ENCODE peak calls at places on chromosome 19, in four cellular contexts. W is esophagus squamous epithelium, S is fibroblast of lung, V is pancreas. G is an unnamed sample. For H3K27me3, the result is how much of the 10 kb centered on the place peaks cover.

GRCh38 chr19:900302-901111 is 7.2 kb downstream of the RNU6-9 start:
- DNase-seq in W (no peak), S (no peak), V (no peak), G (no peak)

GRCh38 chr19:3201911-3202310 is 16.2 kb downstream of the NCLN start:
- DNase-seq in V (no peak), S (no peak), W (no peak), G (no peak)

GRCh38 chr19:58212336-58213074 is 16.2 kb upstream of the ZNF544 start:
- DNase-seq in W (no peak), S (no peak), V (no peak), G (no peak)

GRCh38 chr19:11480081-11480926 is 542 bp downstream of the ELAVL3 start:
- DNase-seq in V (no peak), W (no peak), S (no peak), G (no peak)

GRCh38 chr19:11480927-11481776 is at the start of gene ELAVL3:
- DNase-seq in W (no peak), S (no peak), V (no peak), G (no peak)

GRCh38 chr19:44741258-44741731 is 7.2 kb upstream of the BCL3 start:
- DNase-seq in W (no peak), V (no peak), S (peak), G (no peak)

GRCh38 chr19:21677696-21678418 is 89.5 kb downstream of the ZNF100 start:
- DNase-seq in W (no peak), S (no peak), V (peak), G (no peak)

GRCh38 chr19:16899566-16900075 is 10.8 kb downstream of the F2RL3 start:
- DNase-seq in S (no peak), W (no peak), V (no peak), G (no peak)

GRCh38 chr19:13459351-13459750 is 46.9 kb downstream of the CACNA1A start:
- DNase-seq in S (no peak), V (no peak), W (no peak), G (no peak)

GRCh38 chr19:55116232-55117062 is 990 bp downstream of the PPP1R12C start:
- DNase-seq in V (peak), W (no peak), S (peak), G (no peak)

GRCh38 chr19:55300821-55301458 is 17.1 kb downstream of the BRSK1 start:
- DNase-seq in S (no peak), W (no peak), V (no peak), G (no peak)

GRCh38 chr19:45140144-45140503 is 20.7 kb downstream of the NKPD1 start:
- DNase-seq in V (no peak), W (no peak), S (no peak), G (no peak)

GRCh38 chr19:362683-363082 is 18.1 kb upstream of the MIER2 start:
- DNase-seq in S (no peak), V (no peak), W (no peak), G (no peak)

GRCh38 chr19:22617614-22618325 is 16.4 kb upstream of the ZNF492 start:
- DNase-seq in S (no peak), W (no peak), V (no peak), G (no peak)

GRCh38 chr19:3068071-3068470 is 5.8 kb upstream of the TLE5 start:
- DNase-seq in W (no peak), S (no peak), V (no peak), G (no peak)

GRCh38 chr19:40559394-40559793 is 17.3 kb upstream of the SHKBP1 start:
- DNase-seq in W (no peak), S (no peak), V (no peak), G (no peak)
- H3K27me3 ChIP-seq in W (under half), S (under half), V (under half), G (under half)

GRCh38 chr19:46190489-46190888 is 39.1 kb upstream of the IGFL1 start:
- DNase-seq in S (no peak), V (no peak), W (no peak), G (no peak)
- H3K27me3 ChIP-seq in S (under half), V (under half), W (under half), G (under half)

DNA sequence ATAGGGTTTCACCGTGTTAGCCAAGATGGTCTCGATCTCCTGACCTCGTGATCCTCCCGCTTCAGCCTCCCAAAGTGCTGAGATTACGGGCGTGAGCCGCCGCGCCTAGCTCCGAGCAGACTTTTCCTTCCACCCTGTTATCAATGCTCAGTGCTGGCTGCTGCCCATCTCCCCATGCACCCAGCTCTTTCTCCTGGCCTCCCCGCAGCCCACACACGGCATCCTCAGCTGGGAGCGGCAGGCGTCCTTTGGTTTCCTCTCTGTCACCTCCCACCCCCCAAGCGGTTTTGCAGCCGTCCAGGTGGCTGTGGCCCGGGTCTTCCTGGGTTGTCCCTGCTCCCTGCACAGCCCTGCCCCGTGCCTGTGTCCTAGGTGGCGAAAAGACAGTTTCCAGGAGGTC is 12.1 kb downstream of the PRR22 start:
- DNase-seq in W (no peak), S (no peak), V (no peak), G (no peak)
- H3K27me3 ChIP-seq in W (under half), S (under half), V (under half), G (under half)

DNA sequence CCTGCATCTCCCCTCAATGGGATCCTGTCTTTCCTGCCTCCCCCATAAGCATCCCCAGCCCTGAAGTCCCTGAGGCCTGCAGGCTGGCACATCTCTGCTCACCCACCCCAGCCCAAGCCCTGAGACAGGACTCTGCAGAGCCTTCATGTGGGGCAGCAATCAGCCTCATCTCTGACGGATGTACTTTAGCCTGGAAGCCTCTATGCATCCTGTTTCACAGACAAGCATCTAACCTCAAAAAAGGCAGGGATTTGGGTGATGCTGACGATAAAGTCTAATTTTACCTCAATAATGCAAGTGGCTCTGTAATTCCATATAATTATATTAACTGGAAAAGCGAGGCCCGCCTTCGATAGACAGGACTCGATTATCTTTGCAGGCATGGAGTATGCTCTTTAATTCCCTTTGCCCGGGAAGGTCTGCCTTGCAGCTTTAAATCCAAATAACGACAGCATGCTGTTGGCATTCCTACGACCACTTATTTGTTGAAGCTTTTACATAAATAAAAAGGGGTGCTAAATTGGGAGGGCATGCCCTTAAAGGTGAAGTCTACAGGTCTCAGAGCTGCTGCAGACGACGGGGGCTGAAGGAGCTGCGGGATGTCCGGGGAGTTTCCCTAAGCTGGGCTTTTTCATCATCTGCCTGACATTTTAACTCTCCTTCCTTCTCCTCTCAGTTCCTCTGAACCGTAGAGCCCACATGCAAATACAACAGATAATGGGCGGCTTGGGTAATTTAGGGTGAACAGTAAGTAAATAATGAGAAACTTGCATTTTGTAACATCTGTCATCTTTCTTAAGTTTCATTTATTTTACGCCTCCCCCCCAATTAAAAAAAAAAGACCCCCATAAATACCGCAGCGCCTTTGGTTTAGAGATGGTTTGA is 211.5 kb downstream of the URI1 start:
- DNase-seq in W (no peak), S (no peak), V (no peak), G (no peak)
- H3K27me3 ChIP-seq in W (under half), S (under half), V (under half), G (under half)

DNA sequence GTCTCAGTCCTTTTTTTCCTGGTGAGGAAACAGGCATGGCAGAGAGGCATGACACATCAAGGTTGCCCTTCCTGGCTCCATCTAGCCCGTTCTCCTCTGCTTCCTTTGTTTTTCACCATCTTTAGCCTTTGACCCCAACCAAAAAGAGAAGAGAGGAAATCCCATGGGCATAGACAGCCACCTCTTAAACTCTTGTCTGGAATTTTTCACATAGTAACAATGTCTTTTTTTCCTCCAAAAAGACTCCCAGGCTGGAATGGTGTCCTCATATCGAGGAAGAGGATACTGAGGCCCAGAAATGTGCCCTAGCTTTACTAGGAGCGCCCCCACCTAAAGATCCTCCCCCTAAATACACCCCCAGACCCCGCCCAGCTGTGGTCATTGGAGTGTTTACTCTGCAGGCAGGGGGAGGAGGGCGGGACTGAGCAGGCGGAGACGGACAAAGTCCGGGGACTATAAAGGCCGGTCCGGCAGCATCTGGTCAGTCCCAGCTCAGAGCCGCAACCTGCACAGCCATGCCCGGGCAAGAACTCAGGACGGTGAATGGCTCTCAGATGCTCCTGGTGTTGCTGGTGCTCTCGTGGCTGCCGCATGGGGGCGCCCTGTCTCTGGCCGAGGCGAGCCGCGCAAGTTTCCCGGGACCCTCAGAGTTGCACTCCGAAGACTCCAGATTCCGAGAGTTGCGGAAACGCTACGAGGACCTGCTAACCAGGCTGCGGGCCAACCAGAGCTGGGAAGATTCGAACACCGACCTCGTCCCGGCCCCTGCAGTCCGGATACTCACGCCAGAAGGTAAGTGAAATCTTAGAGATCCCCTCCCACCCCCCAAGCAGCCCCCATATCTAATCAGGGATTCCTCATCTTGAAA is at the start of gene GDF15:
- DNase-seq in V (peak), W (no peak), S (peak), G (no peak)
- H3K27me3 ChIP-seq in V (under half), W (under half), S (under half), G (under half)

GRCh38 chr19:42172261-42172660 is 40.0 kb upstream of the POU2F2 start:
- DNase-seq in S (no peak), W (no peak), V (no peak), G (no peak)

GRCh38 chr19:42173695-42174094 is 41.4 kb upstream of the POU2F2 start:
- DNase-seq in W (no peak), S (no peak), V (no peak), G (no peak)

GRCh38 chr19:42175952-42176648 is 41.4 kb downstream of the DEDD2 start:
- DNase-seq in V (no peak), S (peak), W (no peak), G (no peak)

GRCh38 chr19:42175335-42175734 is 42.1 kb downstream of the DEDD2 start:
- DNase-seq in V (no peak), S (no peak), W (no peak), G (no peak)

GRCh38 chr19:42174188-42174587 is 41.9 kb upstream of the POU2F2 start:
- DNase-seq in S (no peak), W (no peak), V (no peak), G (no peak)
- H3K27me3 ChIP-seq in S (under half), W (under half), V (under half), G (half or more)

DNA sequence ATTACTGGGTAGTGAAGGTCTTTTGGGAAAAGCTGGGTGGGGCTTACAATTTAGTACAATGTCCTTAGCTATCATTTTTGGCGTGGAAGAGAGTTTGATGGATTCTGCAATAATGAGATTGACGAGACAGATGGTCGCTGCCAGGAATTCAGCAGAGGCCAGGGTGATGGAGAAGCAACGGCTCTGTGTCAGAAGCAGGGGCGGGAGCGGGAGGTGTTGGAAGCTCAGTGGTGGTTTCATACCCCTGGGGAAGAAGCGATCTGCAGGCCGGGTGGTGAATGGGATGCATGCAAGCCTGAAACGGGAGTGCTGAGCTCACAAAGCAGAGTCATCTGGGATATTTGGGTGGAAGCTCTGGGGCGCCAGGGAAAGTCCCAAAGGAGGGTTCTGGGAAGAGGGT is 370.8 kb downstream of the ZNF536 start:
- DNase-seq in S (no peak), W (no peak), V (no peak), G (no peak)
- H3K27me3 ChIP-seq in S (under half), W (under half), V (under half), G (under half)

DNA sequence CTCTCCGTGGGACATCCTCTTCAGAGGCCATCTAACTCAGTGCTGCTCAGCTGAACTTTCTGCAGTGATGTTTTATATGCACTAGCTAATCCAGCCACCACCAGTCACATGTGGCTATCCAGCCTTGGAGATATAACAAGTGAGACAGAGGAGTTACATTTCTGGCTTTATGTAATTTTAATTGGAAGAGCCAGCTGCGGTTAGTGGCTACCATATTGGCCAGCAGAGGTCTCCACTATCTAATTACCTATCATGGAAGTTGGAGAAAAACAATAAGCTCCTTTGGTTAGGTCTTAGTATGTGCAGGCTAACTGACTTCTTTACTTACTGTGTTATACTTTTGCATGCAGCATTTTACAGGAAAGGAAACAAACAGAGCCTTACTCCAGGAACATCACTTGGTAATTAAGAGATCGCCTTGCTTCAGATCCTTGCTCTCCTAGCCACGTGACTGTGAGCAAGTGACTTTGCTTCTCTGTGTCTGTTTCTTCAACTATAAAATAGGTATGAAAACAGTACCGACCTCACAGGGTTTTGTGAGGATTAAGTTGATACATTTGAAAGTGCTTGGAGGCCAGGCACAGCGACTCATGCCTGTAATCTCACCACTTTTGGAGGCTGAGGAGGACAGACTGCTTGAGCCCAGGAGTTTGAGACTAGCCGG is 1.6 kb upstream of the KLK10 start:
- DNase-seq in V (no peak), S (peak), W (no peak), G (no peak)
- H3K27me3 ChIP-seq in V (under half), S (under half), W (under half), G (under half)

DNA sequence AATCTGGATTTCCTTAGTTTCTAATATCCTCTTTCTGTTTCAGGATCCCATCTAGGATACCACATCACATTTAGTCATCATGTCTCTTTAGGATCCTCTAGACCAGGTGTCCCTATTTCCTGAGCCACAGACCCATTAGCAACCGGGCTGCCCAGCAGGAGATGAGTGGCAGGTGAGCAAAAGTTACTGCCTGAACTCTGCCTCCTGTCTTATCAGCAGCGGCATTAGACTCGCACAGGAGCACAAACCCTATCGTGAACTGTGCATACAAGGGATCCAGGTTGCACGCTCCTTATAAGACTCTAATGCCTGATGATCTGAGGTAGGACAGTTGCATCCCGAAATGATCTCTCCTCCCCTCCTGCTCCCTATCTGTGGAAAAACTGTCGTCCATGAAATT is 7.8 kb upstream of the CEBPG start:
- DNase-seq in V (no peak), W (no peak), S (no peak), G (no peak)
- H3K27me3 ChIP-seq in V (under half), W (under half), S (under half), G (under half)

DNA sequence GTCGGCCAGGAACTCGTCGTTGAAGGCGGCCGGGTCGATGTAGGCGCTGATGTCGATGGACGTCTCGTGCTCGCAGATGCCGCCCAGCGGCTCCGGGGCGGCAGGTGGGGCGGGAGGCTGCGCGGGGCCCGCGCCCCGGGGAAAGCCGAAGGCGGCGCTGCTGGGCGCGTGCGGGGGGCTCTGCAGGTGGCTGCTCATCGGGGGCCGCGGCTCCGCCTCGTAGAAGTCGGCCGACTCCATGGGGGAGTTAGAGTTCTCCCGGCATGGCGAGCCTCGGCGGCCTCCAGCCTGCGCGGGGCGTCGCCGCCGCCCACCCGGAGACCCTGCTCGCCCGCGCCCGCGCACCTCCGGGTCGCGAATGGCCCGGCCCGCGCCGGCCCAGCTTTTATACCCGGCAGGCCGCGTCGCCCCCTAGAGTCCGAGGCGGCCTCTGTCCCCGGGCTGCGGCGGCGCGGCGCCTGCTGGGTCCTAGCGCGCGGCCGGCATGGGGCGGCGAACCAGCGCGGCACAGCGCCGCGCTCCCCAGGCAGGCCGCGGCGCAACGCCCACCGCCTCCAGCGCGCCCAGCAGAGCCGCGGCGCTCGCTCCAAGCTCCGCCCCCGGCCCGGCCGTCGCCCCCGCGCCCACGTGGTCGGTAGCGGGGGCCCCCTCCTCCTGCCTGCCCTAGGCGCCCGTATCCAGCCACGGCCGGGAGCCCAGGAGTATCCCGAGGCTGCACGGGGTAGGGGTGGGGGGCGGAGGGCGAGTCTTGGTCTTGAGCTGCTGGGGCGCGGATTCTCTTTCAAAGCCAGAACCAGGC is at the start of gene CEBPA:
- DNase-seq in S (peak), W (no peak), V (peak), G (no peak)
- H3K27me3 ChIP-seq in S (under half), W (under half), V (under half), G (half or more)

G was measured in kidney epithelial cell.